ENCODE peak calls at places on chromosomes 13 and 19, in four cellular contexts. I is nephron progenitor cell, T is ascending aorta, O is BJ. G is an unnamed sample.

GRCh38 chr13:36163809-36164308 is 32.7 kb upstream of the DCLK1 start:
- DNase-seq in O (peak; percentile 72), I (peak; percentile 10), T (peak; percentile 68), G (peak; percentile 33)

GRCh38 chr13:48155850-48156249 is 60.9 kb upstream of the MED4 start:
- DNase-seq in T (no peak), I (no peak), O (no peak), G (no peak)

GRCh38 chr13:60696602-60697001 is 299.6 kb downstream of the TDRD3 start:
- DNase-seq in O (no peak), I (no peak), T (no peak), G (no peak)

GRCh38 chr19:40154121-40154680 is 37.0 kb upstream of the MAP3K10 start:
- DNase-seq in O (no peak), T (no peak), I (no peak), G (no peak)

GRCh38 chr13:76991796-76992547 is at the start of gene CLN5:
- DNase-seq in O (peak; percentile 50), I (peak; percentile 89), T (peak; percentile 97), G (peak; percentile 90)

GRCh38 chr19:3045885-3046603 is 16.3 kb downstream of the TLE5 start:
- DNase-seq in T (no peak), O (no peak), I (no peak), G (no peak)

GRCh38 chr19:57362419-57362818 is 932 bp upstream of the TRAPPC2B start:
- DNase-seq in I (no peak), O (no peak), T (no peak), G (no peak)

GRCh38 chr19:12946092-12946845 is 607 bp downstream of the RAD23A start:
- DNase-seq in T (peak; percentile 83), I (peak; percentile 82), O (no peak), G (peak; percentile 53)

GRCh38 chr19:41548954-41549688 is 26.8 kb upstream of the CEACAM21 start:
- DNase-seq in T (no peak), I (no peak), O (no peak), G (no peak)